ENCODE peak calls at places on chromosomes 12 and 14, in nine cellular contexts. One of them, this sample, is unnamed.

GRCh38 chr12:62737615-62738014 is 197.3 kb downstream of the PPM1H start:
- DNase-seq in stomach: no peak
- DNase-seq in HTR-8/SVneo: no peak
- DNase-seq in activated naive CD4-positive, alpha-beta T cell: no peak
- DNase-seq in T1000: no peak
- DNase-seq in epithelial cell of prostate: no peak
- DNase-seq in EL: no peak
- DNase-seq in cardiac fibroblast: no peak
- DNase-seq in epithelial cell of esophagus: no peak
- DNase-seq in this sample: no peak

GRCh38 chr12:47270782-47271664 is 191.3 kb upstream of the AMIGO2 start:
- DNase-seq in stomach: no peak
- DNase-seq in HTR-8/SVneo: peak
- DNase-seq in activated naive CD4-positive, alpha-beta T cell: no peak
- DNase-seq in T1000: peak
- DNase-seq in epithelial cell of prostate: peak
- DNase-seq in EL: peak
- DNase-seq in cardiac fibroblast: peak
- DNase-seq in epithelial cell of esophagus: peak
- DNase-seq in this sample: no peak

GRCh38 chr12:13362260-13362841 is 165.8 kb downstream of the EMP1 start:
- DNase-seq in stomach: peak
- DNase-seq in HTR-8/SVneo: peak
- DNase-seq in activated naive CD4-positive, alpha-beta T cell: no peak
- DNase-seq in T1000: peak
- DNase-seq in epithelial cell of prostate: no peak
- DNase-seq in EL: peak
- DNase-seq in cardiac fibroblast: peak
- DNase-seq in epithelial cell of esophagus: peak
- DNase-seq in this sample: no peak

GRCh38 chr12:118330421-118331018 is 42.2 kb downstream of the TAOK3 start:
- DNase-seq in stomach: no peak
- DNase-seq in HTR-8/SVneo: peak
- DNase-seq in activated naive CD4-positive, alpha-beta T cell: no peak
- DNase-seq in T1000: no peak
- DNase-seq in epithelial cell of prostate: no peak
- DNase-seq in EL: peak
- DNase-seq in cardiac fibroblast: peak
- DNase-seq in epithelial cell of esophagus: peak
- DNase-seq in this sample: no peak

GRCh38 chr12:111037047-111037446 is 116.7 kb upstream of the MYL2 start:
- DNase-seq in stomach: no peak
- DNase-seq in HTR-8/SVneo: no peak
- DNase-seq in activated naive CD4-positive, alpha-beta T cell: no peak
- DNase-seq in T1000: no peak
- DNase-seq in epithelial cell of prostate: no peak
- DNase-seq in EL: no peak
- DNase-seq in cardiac fibroblast: no peak
- DNase-seq in epithelial cell of esophagus: no peak
- DNase-seq in this sample: no peak

GRCh38 chr12:49888461-49889151 is 15.1 kb downstream of the FAIM2 start:
- DNase-seq in stomach: peak
- DNase-seq in HTR-8/SVneo: no peak
- DNase-seq in activated naive CD4-positive, alpha-beta T cell: no peak
- DNase-seq in T1000: no peak
- DNase-seq in epithelial cell of prostate: no peak
- DNase-seq in EL: no peak
- DNase-seq in cardiac fibroblast: no peak
- DNase-seq in epithelial cell of esophagus: no peak
- DNase-seq in this sample: no peak

GRCh38 chr12:95956557-95957145 is 13.5 kb downstream of the AMDHD1 start:
- DNase-seq in stomach: no peak
- DNase-seq in HTR-8/SVneo: no peak
- DNase-seq in activated naive CD4-positive, alpha-beta T cell: no peak
- DNase-seq in T1000: no peak
- DNase-seq in epithelial cell of prostate: no peak
- DNase-seq in EL: no peak
- DNase-seq in cardiac fibroblast: no peak
- DNase-seq in epithelial cell of esophagus: no peak
- DNase-seq in this sample: no peak

GRCh38 chr12:33555128-33555527 is 115.5 kb upstream of the SYT10 start:
- DNase-seq in stomach: no peak
- DNase-seq in HTR-8/SVneo: no peak
- DNase-seq in activated naive CD4-positive, alpha-beta T cell: no peak
- DNase-seq in T1000: no peak
- DNase-seq in epithelial cell of prostate: no peak
- DNase-seq in EL: no peak
- DNase-seq in cardiac fibroblast: no peak
- DNase-seq in epithelial cell of esophagus: no peak
- DNase-seq in this sample: no peak

GRCh38 chr14:60724080-60724618 is at the start of gene SIX4:
- DNase-seq in stomach: peak
- DNase-seq in HTR-8/SVneo: peak
- DNase-seq in activated naive CD4-positive, alpha-beta T cell: no peak
- DNase-seq in T1000: peak
- DNase-seq in epithelial cell of prostate: no peak
- DNase-seq in EL: peak
- DNase-seq in cardiac fibroblast: peak
- DNase-seq in epithelial cell of esophagus: peak
- DNase-seq in this sample: no peak

GRCh38 chr12:15555466-15555865 is 233.2 kb downstream of the PTPRO start:
- DNase-seq in stomach: no peak
- DNase-seq in HTR-8/SVneo: no peak
- DNase-seq in activated naive CD4-positive, alpha-beta T cell: no peak
- DNase-seq in T1000: no peak
- DNase-seq in epithelial cell of prostate: no peak
- DNase-seq in EL: peak
- DNase-seq in cardiac fibroblast: no peak
- DNase-seq in epithelial cell of esophagus: no peak
- DNase-seq in this sample: no peak

GRCh38 chr14:53630336-53630735 is 326.3 kb downstream of the BMP4 start:
- DNase-seq in stomach: no peak
- DNase-seq in HTR-8/SVneo: no peak
- DNase-seq in activated naive CD4-positive, alpha-beta T cell: no peak
- DNase-seq in T1000: no peak
- DNase-seq in epithelial cell of prostate: no peak
- DNase-seq in EL: no peak
- DNase-seq in cardiac fibroblast: peak
- DNase-seq in epithelial cell of esophagus: no peak
- DNase-seq in this sample: no peak

GRCh38 chr12:120733574-120733973 is 7.9 kb downstream of the ACADS start:
- DNase-seq in stomach: no peak
- DNase-seq in HTR-8/SVneo: no peak
- DNase-seq in activated naive CD4-positive, alpha-beta T cell: no peak
- DNase-seq in T1000: no peak
- DNase-seq in epithelial cell of prostate: no peak
- DNase-seq in EL: no peak
- DNase-seq in cardiac fibroblast: no peak
- DNase-seq in epithelial cell of esophagus: no peak
- DNase-seq in this sample: no peak

GRCh38 chr12:27623645-27624044 is 72.6 kb upstream of the REP15 start:
- DNase-seq in stomach: no peak
- DNase-seq in HTR-8/SVneo: no peak
- DNase-seq in activated naive CD4-positive, alpha-beta T cell: no peak
- DNase-seq in T1000: no peak
- DNase-seq in epithelial cell of prostate: no peak
- DNase-seq in EL: peak
- DNase-seq in cardiac fibroblast: peak
- DNase-seq in epithelial cell of esophagus: peak
- DNase-seq in this sample: no peak

GRCh38 chr14:83347874-83348273 is 1814.2 kb upstream of the SEL1L start:
- DNase-seq in stomach: no peak
- DNase-seq in HTR-8/SVneo: peak
- DNase-seq in activated naive CD4-positive, alpha-beta T cell: no peak
- DNase-seq in T1000: no peak
- DNase-seq in epithelial cell of prostate: no peak
- DNase-seq in EL: peak
- DNase-seq in cardiac fibroblast: no peak
- DNase-seq in epithelial cell of esophagus: no peak
- DNase-seq in this sample: no peak

GRCh38 chr14:64704743-64705405 is 650 bp downstream of the PLEKHG3 start:
- DNase-seq in stomach: peak
- DNase-seq in HTR-8/SVneo: no peak
- DNase-seq in activated naive CD4-positive, alpha-beta T cell: no peak
- DNase-seq in T1000: no peak
- DNase-seq in epithelial cell of prostate: no peak
- DNase-seq in EL: peak
- DNase-seq in cardiac fibroblast: no peak
- DNase-seq in epithelial cell of esophagus: no peak
- DNase-seq in this sample: no peak

GRCh38 chr14:68471964-68472508 is 320.8 kb downstream of the ZFP36L1 start:
- DNase-seq in stomach: no peak
- DNase-seq in HTR-8/SVneo: no peak
- DNase-seq in activated naive CD4-positive, alpha-beta T cell: no peak
- DNase-seq in T1000: no peak
- DNase-seq in epithelial cell of prostate: no peak
- DNase-seq in EL: no peak
- DNase-seq in cardiac fibroblast: no peak
- DNase-seq in epithelial cell of esophagus: no peak
- DNase-seq in this sample: no peak

GRCh38 chr12:2586159-2587035 is 208.4 kb upstream of the FKBP4 start:
- DNase-seq in stomach: peak
- DNase-seq in HTR-8/SVneo: no peak
- DNase-seq in activated naive CD4-positive, alpha-beta T cell: no peak
- DNase-seq in T1000: no peak
- DNase-seq in epithelial cell of prostate: no peak
- DNase-seq in EL: no peak
- DNase-seq in cardiac fibroblast: no peak
- DNase-seq in epithelial cell of esophagus: no peak
- DNase-seq in this sample: no peak

GRCh38 chr12:82554529-82554928 is 132.2 kb upstream of the TMTC2 start:
- DNase-seq in stomach: no peak
- DNase-seq in HTR-8/SVneo: no peak
- DNase-seq in activated naive CD4-positive, alpha-beta T cell: no peak
- DNase-seq in T1000: no peak
- DNase-seq in epithelial cell of prostate: no peak
- DNase-seq in EL: peak
- DNase-seq in cardiac fibroblast: no peak
- DNase-seq in epithelial cell of esophagus: no peak
- DNase-seq in this sample: no peak

GRCh38 chr14:68882235-68882634 is 89.4 kb upstream of the ZFP36L1 start:
- DNase-seq in stomach: no peak
- DNase-seq in HTR-8/SVneo: no peak
- DNase-seq in activated naive CD4-positive, alpha-beta T cell: no peak
- DNase-seq in T1000: no peak
- DNase-seq in epithelial cell of prostate: no peak
- DNase-seq in EL: no peak
- DNase-seq in cardiac fibroblast: no peak
- DNase-seq in epithelial cell of esophagus: no peak
- DNase-seq in this sample: no peak

GRCh38 chr14:36373982-36374673 is 53.7 kb upstream of the MBIP start:
- DNase-seq in stomach: peak
- DNase-seq in HTR-8/SVneo: peak
- DNase-seq in activated naive CD4-positive, alpha-beta T cell: peak
- DNase-seq in T1000: peak
- DNase-seq in epithelial cell of prostate: peak
- DNase-seq in EL: peak
- DNase-seq in cardiac fibroblast: peak
- DNase-seq in epithelial cell of esophagus: peak
- DNase-seq in this sample: peak

GRCh38 chr12:13106666-13107065 is 3.2 kb upstream of the GSG1 start:
- DNase-seq in stomach: no peak
- DNase-seq in HTR-8/SVneo: no peak
- DNase-seq in activated naive CD4-positive, alpha-beta T cell: no peak
- DNase-seq in T1000: no peak
- DNase-seq in epithelial cell of prostate: no peak
- DNase-seq in EL: no peak
- DNase-seq in cardiac fibroblast: no peak
- DNase-seq in epithelial cell of esophagus: peak
- DNase-seq in this sample: no peak

GRCh38 chr14:43356984-43357545 is 1150.0 kb downstream of the FSCB start:
- DNase-seq in stomach: no peak
- DNase-seq in HTR-8/SVneo: no peak
- DNase-seq in activated naive CD4-positive, alpha-beta T cell: no peak
- DNase-seq in T1000: no peak
- DNase-seq in epithelial cell of prostate: no peak
- DNase-seq in EL: no peak
- DNase-seq in cardiac fibroblast: no peak
- DNase-seq in epithelial cell of esophagus: no peak
- DNase-seq in this sample: no peak

GRCh38 chr12:112198120-112198733 is 72.9 kb downstream of the TRAFD1 start:
- DNase-seq in stomach: peak
- DNase-seq in HTR-8/SVneo: peak
- DNase-seq in activated naive CD4-positive, alpha-beta T cell: peak
- DNase-seq in T1000: no peak
- DNase-seq in epithelial cell of prostate: no peak
- DNase-seq in EL: peak
- DNase-seq in cardiac fibroblast: peak
- DNase-seq in epithelial cell of esophagus: peak
- DNase-seq in this sample: peak

GRCh38 chr12:9740109-9740750 is 7.3 kb upstream of the CLECL1 start:
- DNase-seq in stomach: no peak
- DNase-seq in HTR-8/SVneo: no peak
- DNase-seq in activated naive CD4-positive, alpha-beta T cell: no peak
- DNase-seq in T1000: no peak
- DNase-seq in epithelial cell of prostate: no peak
- DNase-seq in EL: no peak
- DNase-seq in cardiac fibroblast: no peak
- DNase-seq in epithelial cell of esophagus: no peak
- DNase-seq in this sample: no peak

GRCh38 chr12:88934163-88934747 is 354.0 kb upstream of the KITLG start:
- DNase-seq in stomach: no peak
- DNase-seq in HTR-8/SVneo: no peak
- DNase-seq in activated naive CD4-positive, alpha-beta T cell: no peak
- DNase-seq in T1000: no peak
- DNase-seq in epithelial cell of prostate: peak
- DNase-seq in EL: peak
- DNase-seq in cardiac fibroblast: peak
- DNase-seq in epithelial cell of esophagus: peak
- DNase-seq in this sample: no peak

GRCh38 chr14:101814869-101815268 is 53.4 kb downstream of the PPP2R5C start:
- DNase-seq in stomach: no peak
- DNase-seq in HTR-8/SVneo: no peak
- DNase-seq in activated naive CD4-positive, alpha-beta T cell: no peak
- DNase-seq in T1000: no peak
- DNase-seq in epithelial cell of prostate: no peak
- DNase-seq in EL: no peak
- DNase-seq in cardiac fibroblast: no peak
- DNase-seq in epithelial cell of esophagus: no peak
- DNase-seq in this sample: no peak

GRCh38 chr12:97513921-97514320 is 51.3 kb downstream of the RMST start:
- DNase-seq in stomach: no peak
- DNase-seq in HTR-8/SVneo: no peak
- DNase-seq in activated naive CD4-positive, alpha-beta T cell: no peak
- DNase-seq in T1000: no peak
- DNase-seq in epithelial cell of prostate: no peak
- DNase-seq in EL: no peak
- DNase-seq in cardiac fibroblast: no peak
- DNase-seq in epithelial cell of esophagus: no peak
- DNase-seq in this sample: no peak

GRCh38 chr14:29235991-29236390 is 469.4 kb downstream of the FOXG1 start:
- DNase-seq in stomach: no peak
- DNase-seq in HTR-8/SVneo: no peak
- DNase-seq in activated naive CD4-positive, alpha-beta T cell: no peak
- DNase-seq in T1000: no peak
- DNase-seq in epithelial cell of prostate: no peak
- DNase-seq in EL: peak
- DNase-seq in cardiac fibroblast: peak
- DNase-seq in epithelial cell of esophagus: no peak
- DNase-seq in this sample: no peak

GRCh38 chr12:2409656-2410265 is 357.0 kb downstream of the CACNA1C start:
- DNase-seq in stomach: no peak
- DNase-seq in HTR-8/SVneo: no peak
- DNase-seq in activated naive CD4-positive, alpha-beta T cell: no peak
- DNase-seq in T1000: no peak
- DNase-seq in epithelial cell of prostate: no peak
- DNase-seq in EL: no peak
- DNase-seq in cardiac fibroblast: no peak
- DNase-seq in epithelial cell of esophagus: no peak
- DNase-seq in this sample: no peak

GRCh38 chr14:53979747-53980642 is 23.4 kb upstream of the BMP4 start:
- DNase-seq in stomach: no peak
- DNase-seq in HTR-8/SVneo: peak
- DNase-seq in activated naive CD4-positive, alpha-beta T cell: no peak
- DNase-seq in T1000: peak
- DNase-seq in epithelial cell of prostate: no peak
- DNase-seq in EL: peak
- DNase-seq in cardiac fibroblast: peak
- DNase-seq in epithelial cell of esophagus: no peak
- DNase-seq in this sample: no peak

GRCh38 chr14:71491925-71492324 is 440.3 kb upstream of the RGS6 start:
- DNase-seq in stomach: no peak
- DNase-seq in HTR-8/SVneo: no peak
- DNase-seq in activated naive CD4-positive, alpha-beta T cell: no peak
- DNase-seq in T1000: no peak
- DNase-seq in epithelial cell of prostate: no peak
- DNase-seq in EL: no peak
- DNase-seq in cardiac fibroblast: peak
- DNase-seq in epithelial cell of esophagus: no peak
- DNase-seq in this sample: no peak